ENCODE peak calls at places on chromosome 7, in nine cellular contexts. B is IMR-90, O is HCT116, J is neuronal stem cell, D is PC-9, W is neural progenitor cell, V is hepatocyte, L is OCI-LY7, T is GM23338. Q is an unnamed sample.

GRCh38 chr7:100629117-100629711 is 12.1 kb downstream of the TFR2 start:
- DNase-seq in B (no peak), O (peak; percentile 28), J (no peak), D (peak; percentile 66), W (peak; percentile 77), V (no peak), L (peak; percentile 65), T (peak; percentile 90), Q (peak; percentile 32)

GRCh38 chr7:92621026-92621540 is 30.9 kb upstream of the FAM133B start:
- DNase-seq in B (peak; percentile 94), O (peak; percentile 53), J (peak; percentile 23), D (peak; percentile 70), W (peak; percentile 67), V (peak; percentile 84), L (peak; percentile 82), T (peak; percentile 71), Q (peak; percentile 89)

GRCh38 chr7:108311446-108312168 is 144.6 kb downstream of the NRCAM start:
- DNase-seq in B (no peak), O (no peak), J (no peak), D (no peak), W (no peak), V (no peak), L (no peak), T (no peak), Q (peak; percentile 68)

GRCh38 chr7:22589641-22590141 is 89.7 kb upstream of the STEAP1B start:
- DNase-seq in B (peak; percentile 81), O (no peak), J (peak; percentile 14), D (no peak), W (peak; percentile 25), V (no peak), L (no peak), T (peak; percentile 34), Q (no peak)

GRCh38 chr7:12635830-12636229 is 51.6 kb upstream of the ARL4A start:
- DNase-seq in B (no peak), O (no peak), J (no peak), D (no peak), W (no peak), V (no peak), L (no peak), T (peak; percentile 19), Q (peak; percentile 14)

GRCh38 chr7:45000096-45001032 is at the start of gene CCM2:
- DNase-seq in B (peak; percentile 32), O (no peak), J (no peak), D (no peak), W (peak; percentile 80), V (peak; percentile 63), L (peak; percentile 50), T (peak; percentile 64), Q (peak; percentile 71)

GRCh38 chr7:47266131-47266706 is 315.7 kb downstream of the TNS3 start:
- DNase-seq in B (peak; percentile 68), O (peak; percentile 32), J (peak; percentile 60), D (peak; percentile 73), W (peak; percentile 79), V (peak; percentile 89), L (peak; percentile 67), T (peak; percentile 77), Q (peak; percentile 76)

GRCh38 chr7:33923440-33924229 is 18.3 kb downstream of the BMPER start:
- DNase-seq in B (no peak), O (no peak), J (no peak), D (no peak), W (no peak), V (no peak), L (no peak), T (peak; percentile 26), Q (no peak)

GRCh38 chr7:146698995-146699610 is 582.5 kb downstream of the CNTNAP2 start:
- DNase-seq in B (no peak), O (no peak), J (no peak), D (no peak), W (no peak), V (no peak), L (no peak), T (no peak), Q (no peak)

GRCh38 chr7:33742999-33743587 is 162.2 kb upstream of the BMPER start:
- DNase-seq in B (no peak), O (no peak), J (no peak), D (no peak), W (no peak), V (no peak), L (no peak), T (no peak), Q (peak; percentile 9)

GRCh38 chr7:18901351-18901750 is 216.1 kb downstream of the TWIST1 start:
- DNase-seq in B (no peak), O (no peak), J (no peak), D (no peak), W (no peak), V (no peak), L (no peak), T (no peak), Q (no peak)

GRCh38 chr7:926061-927030 is 28.1 kb downstream of the ADAP1 start:
- DNase-seq in B (no peak), O (no peak), J (no peak), D (no peak), W (no peak), V (peak; percentile 74), L (no peak), T (no peak), Q (no peak)

GRCh38 chr7:124692420-124692819 is 73.2 kb downstream of the GPR37 start:
- DNase-seq in B (peak; percentile 22), O (no peak), J (no peak), D (no peak), W (no peak), V (no peak), L (no peak), T (no peak), Q (no peak)

GRCh38 chr7:5533821-5534367 is 110.3 kb upstream of the TNRC18 start:
- DNase-seq in B (no peak), O (no peak), J (no peak), D (no peak), W (no peak), V (peak; percentile 69), L (no peak), T (peak; percentile 33), Q (no peak)

GRCh38 chr7:4282434-4283223 is 399.5 kb upstream of the FOXK1 start:
- DNase-seq in B (peak; percentile 8), O (no peak), J (no peak), D (no peak), W (no peak), V (no peak), L (no peak), T (no peak), Q (peak; percentile 2)

GRCh38 chr7:17521437-17521836 is 223.0 kb downstream of the AHR start:
- DNase-seq in B (peak; percentile 84), O (no peak), J (no peak), D (no peak), W (no peak), V (no peak), L (no peak), T (no peak), Q (peak; percentile 78)

DNA sequence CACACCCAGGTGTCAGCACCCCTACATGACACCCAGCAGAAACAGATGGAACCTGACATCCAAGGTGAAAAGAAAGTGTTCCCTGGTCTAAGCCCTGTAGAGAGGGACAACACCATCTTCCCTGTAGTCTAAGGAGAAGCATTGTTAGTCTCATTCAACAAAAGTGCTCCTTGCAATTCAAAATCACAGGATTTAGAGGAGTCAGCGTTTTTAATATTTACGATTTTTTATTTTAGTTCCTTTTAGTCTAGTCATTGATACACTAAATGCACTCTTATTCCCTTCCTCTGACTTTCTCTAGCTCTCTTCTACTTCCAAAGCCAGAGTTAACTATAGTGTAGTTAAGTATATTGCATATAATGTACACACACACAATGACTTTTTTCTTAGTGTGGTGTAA is 163.0 kb downstream of the TPK1 start:
- DNase-seq in B (no peak), O (no peak), J (no peak), D (no peak), W (no peak), V (no peak), L (no peak), T (no peak), Q (no peak)
- H3K27ac ChIP-seq in B (no peak overlapping the region), O (no peak overlapping the region), J (no peak overlapping the region), D (no peak overlapping the region), W (no peak overlapping the region), V (no peak overlapping the region), L (no peak overlapping the region), T (no peak overlapping the region), Q (no peak overlapping the region)

DNA sequence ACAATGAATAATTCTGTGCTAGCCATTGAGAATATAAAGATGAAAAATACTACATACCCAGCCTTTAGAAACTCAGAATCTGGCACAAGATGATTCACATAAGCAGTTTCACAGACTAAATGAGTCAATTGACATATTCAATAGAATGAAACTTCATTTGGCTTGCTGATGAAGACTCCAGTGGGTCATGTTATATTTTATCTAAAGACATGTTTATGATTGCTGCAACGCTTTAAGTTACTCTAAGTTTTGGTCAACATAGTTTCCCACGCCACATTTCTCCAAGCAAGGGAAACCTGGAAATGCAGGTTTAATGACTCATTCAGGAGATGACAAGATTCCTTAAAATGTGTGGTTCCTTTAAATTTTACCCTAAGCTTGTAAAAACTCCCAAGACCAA is 6.8 kb downstream of the SEMA3A start:
- DNase-seq in B (peak; percentile 79), O (no peak), J (no peak), D (peak; percentile 15), W (no peak), V (no peak), L (no peak), T (no peak), Q (peak; percentile 79)
- H3K4me2 ChIP-seq in B (peak overlapping the region; percentile 63), O (peak overlapping the region; percentile 52), J (no peak overlapping the region), D (peak overlapping the region; percentile 37), W (peak overlapping the region; percentile 2), V (peak overlapping the region; percentile 44), L (no peak overlapping the region), T (peak overlapping the region; percentile 8), Q (peak overlapping the region; percentile 5)

GRCh38 chr7:115340828-115341227 is 418.9 kb downstream of the MDFIC start:
- DNase-seq in B (peak; percentile 94), O (peak; percentile 47), J (no peak), D (peak; percentile 26), W (no peak), V (no peak), L (no peak), T (peak; percentile 20), Q (peak; percentile 89)
- H2AFZ ChIP-seq in B (no peak overlapping the region), O (peak overlapping the region; percentile 75), J (no peak overlapping the region), D (peak overlapping the region; percentile 66), W (no peak overlapping the region), V (no peak overlapping the region), L (no peak overlapping the region), T (no peak overlapping the region), Q (peak overlapping the region; percentile 75)

GRCh38 chr7:80831996-80832395 is 86.9 kb downstream of the SEMA3C start:
- DNase-seq in B (peak; percentile 57), O (no peak), J (no peak), D (no peak), W (no peak), V (no peak), L (no peak), T (no peak), Q (peak; percentile 69)

GRCh38 chr7:80837345-80837744 is 81.5 kb downstream of the SEMA3C start:
- DNase-seq in B (no peak), O (no peak), J (no peak), D (no peak), W (no peak), V (no peak), L (no peak), T (no peak), Q (no peak)

GRCh38 chr7:80833289-80834104 is 85.4 kb downstream of the SEMA3C start:
- DNase-seq in B (peak; percentile 75), O (no peak), J (no peak), D (no peak), W (no peak), V (no peak), L (no peak), T (no peak), Q (peak; percentile 77)

GRCh38 chr7:80835251-80835650 is 83.6 kb downstream of the SEMA3C start:
- DNase-seq in B (no peak), O (no peak), J (no peak), D (no peak), W (no peak), V (no peak), L (no peak), T (no peak), Q (no peak)

GRCh38 chr7:80834105-80834410 is 84.8 kb downstream of the SEMA3C start:
- DNase-seq in B (no peak), O (no peak), J (no peak), D (no peak), W (no peak), V (no peak), L (no peak), T (no peak), Q (no peak)
- H3K27ac ChIP-seq in B (no peak overlapping the region), O (no peak overlapping the region), J (no peak overlapping the region), D (no peak overlapping the region), W (no peak overlapping the region), V (no peak overlapping the region), L (no peak overlapping the region), T (no peak overlapping the region), Q (peak overlapping the region; percentile 29)

Q was measured in GM23248.